ENCODE peak calls at places on chromosomes 7 and 10, in four cellular contexts. One of them, this sample, is unnamed.

GRCh38 chr10:18010050-18010449 is 58.3 kb downstream of the SLC39A12 start:
- DNase-seq in gastrocnemius medialis: no peak
- DNase-seq in heart right ventricle: no peak
- DNase-seq in substantia nigra: no peak
- DNase-seq in this sample: no peak

GRCh38 chr10:29140991-29141390 is 147.9 kb upstream of the LYZL1 start:
- DNase-seq in gastrocnemius medialis: no peak
- DNase-seq in heart right ventricle: no peak
- DNase-seq in substantia nigra: no peak
- DNase-seq in this sample: no peak

GRCh38 chr7:9945882-9946281 is 1027.8 kb upstream of the PHF14 start:
- DNase-seq in gastrocnemius medialis: no peak
- DNase-seq in heart right ventricle: no peak
- DNase-seq in substantia nigra: no peak
- DNase-seq in this sample: no peak

GRCh38 chr10:43138757-43139241 is 554 bp downstream of the CSGALNACT2 start:
- DNase-seq in gastrocnemius medialis: no peak
- DNase-seq in heart right ventricle: no peak
- DNase-seq in substantia nigra: no peak
- DNase-seq in this sample: no peak

GRCh38 chr7:138257459-138258193 is 181.4 kb downstream of the AKR1D1 start:
- DNase-seq in gastrocnemius medialis: no peak
- DNase-seq in heart right ventricle: no peak
- DNase-seq in substantia nigra: no peak
- DNase-seq in this sample: peak

GRCh38 chr10:63636812-63637211 is 115.6 kb downstream of the REEP3 start:
- DNase-seq in gastrocnemius medialis: no peak
- DNase-seq in heart right ventricle: no peak
- DNase-seq in substantia nigra: no peak
- DNase-seq in this sample: no peak

GRCh38 chr7:66627151-66627681 is 1.5 kb upstream of the KCTD7 start:
- DNase-seq in gastrocnemius medialis: no peak
- DNase-seq in heart right ventricle: no peak
- DNase-seq in substantia nigra: peak
- DNase-seq in this sample: peak

GRCh38 chr10:116674901-116675423 is 54.2 kb downstream of the PNLIPRP2 start:
- DNase-seq in gastrocnemius medialis: no peak
- DNase-seq in heart right ventricle: no peak
- DNase-seq in substantia nigra: no peak
- DNase-seq in this sample: no peak

GRCh38 chr10:16583382-16583781 is 61.7 kb upstream of the C1QL3 start:
- DNase-seq in gastrocnemius medialis: no peak
- DNase-seq in heart right ventricle: no peak
- DNase-seq in substantia nigra: no peak
- DNase-seq in this sample: no peak

GRCh38 chr10:16843252-16843870 is 26.1 kb upstream of the RSU1 start:
- DNase-seq in gastrocnemius medialis: no peak
- DNase-seq in heart right ventricle: no peak
- DNase-seq in substantia nigra: no peak
- DNase-seq in this sample: peak

GRCh38 chr10:61779276-61779675 is 116.5 kb downstream of the CABCOCO1 start:
- DNase-seq in gastrocnemius medialis: no peak
- DNase-seq in heart right ventricle: no peak
- DNase-seq in substantia nigra: no peak
- DNase-seq in this sample: no peak

GRCh38 chr7:117808273-117808868 is 64.9 kb downstream of the CTTNBP2 start:
- DNase-seq in gastrocnemius medialis: no peak
- DNase-seq in heart right ventricle: peak
- DNase-seq in substantia nigra: peak
- DNase-seq in this sample: no peak

GRCh38 chr7:16728811-16729210 is 24.7 kb upstream of the TSPAN13 start:
- DNase-seq in gastrocnemius medialis: no peak
- DNase-seq in heart right ventricle: no peak
- DNase-seq in substantia nigra: no peak
- DNase-seq in this sample: no peak

GRCh38 chr7:6392712-6393666 is 54.8 kb downstream of the DAGLB start:
- DNase-seq in gastrocnemius medialis: peak
- DNase-seq in heart right ventricle: peak
- DNase-seq in substantia nigra: peak
- DNase-seq in this sample: peak

GRCh38 chr7:29894238-29894637 is 87.9 kb downstream of the WIPF3 start:
- DNase-seq in gastrocnemius medialis: no peak
- DNase-seq in heart right ventricle: no peak
- DNase-seq in substantia nigra: no peak
- DNase-seq in this sample: no peak

GRCh38 chr7:5766321-5766761 is 15.1 kb downstream of the RNF216 start:
- DNase-seq in gastrocnemius medialis: no peak
- DNase-seq in heart right ventricle: no peak
- DNase-seq in substantia nigra: no peak
- DNase-seq in this sample: no peak

GRCh38 chr7:106367018-106367420 is 82.2 kb upstream of the NAMPT start:
- DNase-seq in gastrocnemius medialis: no peak
- DNase-seq in heart right ventricle: no peak
- DNase-seq in substantia nigra: no peak
- DNase-seq in this sample: peak

GRCh38 chr10:78579995-78580394 is 488.8 kb upstream of the ZMIZ1 start:
- DNase-seq in gastrocnemius medialis: no peak
- DNase-seq in heart right ventricle: peak
- DNase-seq in substantia nigra: peak
- DNase-seq in this sample: no peak

GRCh38 chr10:94097656-94098055 is 103.9 kb downstream of the PLCE1 start:
- DNase-seq in gastrocnemius medialis: no peak
- DNase-seq in heart right ventricle: no peak
- DNase-seq in substantia nigra: no peak
- DNase-seq in this sample: no peak

GRCh38 chr10:118753331-118753730 is 1.4 kb downstream of the CACUL1 start:
- DNase-seq in gastrocnemius medialis: no peak
- DNase-seq in heart right ventricle: no peak
- DNase-seq in substantia nigra: no peak
- DNase-seq in this sample: no peak

GRCh38 chr10:80268266-80268665 is 21.2 kb downstream of the MAT1A start:
- DNase-seq in gastrocnemius medialis: no peak
- DNase-seq in heart right ventricle: no peak
- DNase-seq in substantia nigra: no peak
- DNase-seq in this sample: no peak

GRCh38 chr10:27355918-27356573 is 115.4 kb upstream of the ACBD5 start:
- DNase-seq in gastrocnemius medialis: no peak
- DNase-seq in heart right ventricle: no peak
- DNase-seq in substantia nigra: no peak
- DNase-seq in this sample: no peak

GRCh38 chr7:158265743-158266080 is 321.9 kb downstream of the PTPRN2 start:
- DNase-seq in gastrocnemius medialis: no peak
- DNase-seq in heart right ventricle: no peak
- DNase-seq in substantia nigra: no peak
- DNase-seq in this sample: no peak

GRCh38 chr7:82358923-82359322 is 84.7 kb downstream of the CACNA2D1 start:
- DNase-seq in gastrocnemius medialis: no peak
- DNase-seq in heart right ventricle: no peak
- DNase-seq in substantia nigra: no peak
- DNase-seq in this sample: no peak

GRCh38 chr7:75879771-75880184 is 944 bp downstream of the RHBDD2 start:
- DNase-seq in gastrocnemius medialis: no peak
- DNase-seq in heart right ventricle: no peak
- DNase-seq in substantia nigra: no peak
- DNase-seq in this sample: no peak

GRCh38 chr10:69467928-69468770 is 16.9 kb downstream of the TSPAN15 start:
- DNase-seq in gastrocnemius medialis: no peak
- DNase-seq in heart right ventricle: no peak
- DNase-seq in substantia nigra: no peak
- DNase-seq in this sample: no peak

GRCh38 chr7:105890290-105890997 is 14.0 kb upstream of the ATXN7L1 start:
- DNase-seq in gastrocnemius medialis: no peak
- DNase-seq in heart right ventricle: no peak
- DNase-seq in substantia nigra: no peak
- DNase-seq in this sample: no peak

GRCh38 chr10:29805134-29805691 is 170.4 kb upstream of the SVIL start:
- DNase-seq in gastrocnemius medialis: peak
- DNase-seq in heart right ventricle: no peak
- DNase-seq in substantia nigra: no peak
- DNase-seq in this sample: no peak

GRCh38 chr7:19351756-19352155 is 206.5 kb upstream of the FERD3L start:
- DNase-seq in gastrocnemius medialis: no peak
- DNase-seq in heart right ventricle: no peak
- DNase-seq in substantia nigra: no peak
- DNase-seq in this sample: no peak

GRCh38 chr10:101716891-101717659 is 22.1 kb upstream of the FBXW4 start:
- DNase-seq in gastrocnemius medialis: no peak
- DNase-seq in heart right ventricle: no peak
- DNase-seq in substantia nigra: no peak
- DNase-seq in this sample: no peak

GRCh38 chr10:113646337-113647201 is 17.3 kb downstream of the NRAP start:
- DNase-seq in gastrocnemius medialis: no peak
- DNase-seq in heart right ventricle: no peak
- DNase-seq in substantia nigra: peak
- DNase-seq in this sample: no peak

GRCh38 chr10:113650172-113650571 is 13.7 kb downstream of the NRAP start:
- DNase-seq in gastrocnemius medialis: no peak
- DNase-seq in heart right ventricle: no peak
- DNase-seq in substantia nigra: no peak
- DNase-seq in this sample: no peak

GRCh38 chr10:113651898-113652297 is 11.9 kb downstream of the NRAP start:
- DNase-seq in gastrocnemius medialis: no peak
- DNase-seq in heart right ventricle: no peak
- DNase-seq in substantia nigra: no peak
- DNase-seq in this sample: no peak

GRCh38 chr10:113651021-113651420 is 12.8 kb downstream of the NRAP start:
- DNase-seq in gastrocnemius medialis: no peak
- DNase-seq in heart right ventricle: no peak
- DNase-seq in substantia nigra: no peak
- DNase-seq in this sample: no peak

DNA sequence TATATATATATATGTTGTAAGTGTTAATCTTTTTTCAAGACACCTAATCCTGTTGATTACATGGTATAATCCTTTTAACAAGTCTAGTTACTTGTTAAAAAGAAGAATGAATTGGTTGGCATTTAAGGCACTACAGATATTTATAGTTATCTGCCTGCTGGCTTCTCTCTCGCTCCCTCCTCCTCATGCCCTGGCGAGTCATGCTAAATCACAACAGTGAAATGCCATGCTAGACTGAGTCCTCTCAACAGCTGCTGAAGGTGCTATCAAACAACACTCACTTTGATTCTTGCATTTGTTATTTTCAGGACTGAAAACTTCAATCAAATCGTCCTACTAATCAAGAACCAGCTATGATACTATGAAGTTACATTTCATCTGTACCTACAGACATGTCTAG is 15.4 kb downstream of the NRAP start:
- DNase-seq in gastrocnemius medialis: peak
- DNase-seq in heart right ventricle: no peak
- DNase-seq in substantia nigra: no peak
- DNase-seq in this sample: no peak
- H3K27ac ChIP-seq in gastrocnemius medialis: peak
- H3K27ac ChIP-seq in heart right ventricle: peak
- H3K27ac ChIP-seq in substantia nigra: no peak
- H3K27ac ChIP-seq in this sample: no peak

GRCh38 chr7:40382145-40382544 is 247.3 kb downstream of the SUGCT start:
- DNase-seq in gastrocnemius medialis: no peak
- DNase-seq in heart right ventricle: no peak
- DNase-seq in substantia nigra: no peak
- DNase-seq in this sample: no peak

GRCh38 chr7:40374575-40374974 is 239.8 kb downstream of the SUGCT start:
- DNase-seq in gastrocnemius medialis: no peak
- DNase-seq in heart right ventricle: no peak
- DNase-seq in substantia nigra: no peak
- DNase-seq in this sample: no peak

GRCh38 chr7:40380111-40380510 is 245.3 kb downstream of the SUGCT start:
- DNase-seq in gastrocnemius medialis: no peak
- DNase-seq in heart right ventricle: no peak
- DNase-seq in substantia nigra: no peak
- DNase-seq in this sample: no peak
- H3K27ac ChIP-seq in gastrocnemius medialis: no peak
- H3K27ac ChIP-seq in heart right ventricle: no peak
- H3K27ac ChIP-seq in substantia nigra: no peak
- H3K27ac ChIP-seq in this sample: no peak

DNA sequence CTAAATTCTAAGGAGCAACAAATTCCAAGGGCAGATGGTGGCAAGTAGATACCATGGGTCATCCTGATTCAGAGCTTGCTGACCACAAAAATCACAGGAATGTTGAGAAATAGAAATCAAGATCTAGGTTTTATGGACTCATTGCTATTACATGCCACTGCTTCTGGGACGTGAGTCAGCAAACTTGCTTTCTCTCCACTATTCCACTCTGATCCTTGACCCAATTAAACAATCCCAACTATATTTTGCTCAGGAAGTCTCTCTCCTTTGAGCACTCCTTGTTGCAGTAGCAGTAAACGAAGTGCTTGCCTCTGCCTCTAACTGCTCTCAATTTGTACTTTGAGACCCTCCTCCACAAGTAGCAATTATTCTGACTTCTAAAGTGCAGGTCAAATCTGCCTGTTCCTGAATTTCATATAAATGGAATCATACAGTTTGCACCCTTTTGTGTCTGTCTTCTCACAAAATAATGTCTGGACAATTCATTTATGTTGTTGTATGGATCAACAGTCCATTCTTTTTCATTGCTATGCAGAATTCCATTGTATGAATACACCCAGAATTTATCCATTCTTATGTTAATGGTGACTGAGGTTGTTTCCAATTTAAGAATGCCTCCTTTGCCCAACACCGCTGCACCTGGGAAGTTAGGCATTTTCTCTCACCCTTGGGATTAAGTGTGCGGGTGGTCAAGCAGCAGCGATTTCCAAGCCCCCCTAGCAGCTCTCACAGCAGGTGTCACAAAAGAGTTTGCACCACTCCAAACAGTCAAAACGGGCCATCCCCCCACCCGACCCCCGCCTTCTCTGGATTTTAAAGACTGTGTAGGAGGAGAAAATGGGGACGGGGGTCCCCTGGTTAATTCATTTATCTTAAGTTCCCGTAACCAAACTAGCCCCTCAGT is 35.9 kb downstream of the ACSM6 start:
- DNase-seq in gastrocnemius medialis: no peak
- DNase-seq in heart right ventricle: no peak
- DNase-seq in substantia nigra: no peak
- DNase-seq in this sample: no peak
- H3K27ac ChIP-seq in gastrocnemius medialis: no peak
- H3K27ac ChIP-seq in heart right ventricle: no peak
- H3K27ac ChIP-seq in substantia nigra: no peak
- H3K27ac ChIP-seq in this sample: no peak

DNA sequence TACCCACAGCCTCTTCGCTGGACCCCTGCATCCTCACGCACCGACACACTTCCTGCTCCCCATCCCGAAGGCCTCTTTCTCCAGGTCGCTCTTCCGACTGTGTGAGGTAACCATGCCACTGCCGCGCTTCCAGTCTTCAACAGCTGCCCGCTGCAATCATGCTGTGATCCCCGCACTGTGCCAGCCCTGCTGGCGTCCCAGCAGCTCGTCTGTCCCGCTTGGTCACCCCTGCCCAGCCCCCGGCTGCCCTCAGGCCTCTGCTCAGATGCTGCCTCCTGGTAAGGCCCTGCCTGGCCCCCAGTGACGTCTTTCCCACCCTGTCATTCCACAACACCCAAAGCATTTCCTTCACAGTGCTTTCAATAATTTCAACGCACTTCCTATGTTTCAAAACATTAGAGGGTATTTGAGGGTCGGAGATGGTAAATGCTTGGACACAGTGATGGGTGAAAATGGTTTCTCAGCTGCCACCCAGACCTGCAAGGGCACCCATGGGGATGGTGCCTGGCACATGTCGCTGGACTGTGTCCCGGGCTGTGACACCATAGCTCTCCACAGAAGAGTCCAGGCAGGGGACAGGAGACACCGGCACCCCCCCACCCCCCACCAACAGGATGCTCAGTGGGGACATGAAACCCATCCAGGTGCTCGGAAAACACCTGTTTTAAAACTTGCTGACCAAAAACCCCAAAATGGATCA is 125.2 kb downstream of the MAD1L1 start:
- DNase-seq in gastrocnemius medialis: no peak
- DNase-seq in heart right ventricle: no peak
- DNase-seq in substantia nigra: peak
- DNase-seq in this sample: no peak
- H3K27ac ChIP-seq in gastrocnemius medialis: no peak
- H3K27ac ChIP-seq in heart right ventricle: peak
- H3K27ac ChIP-seq in substantia nigra: peak
- H3K27ac ChIP-seq in this sample: no peak

This sample was measured in HL-60.